ENCODE peak calls at places on chromosomes 3 and 15, in six cellular contexts. One of them, this sample, is unnamed.

GRCh38 chr3:104005815-104006214 is 1360.9 kb upstream of the ALCAM start:
- DNase-seq in HepG2: peak; percentile 35
- DNase-seq in GM12878: no peak
- DNase-seq in H1: no peak
- DNase-seq in HCT116: no peak
- DNase-seq in K562: no peak
- DNase-seq in this sample: no peak

GRCh38 chr3:87855626-87856025 is 203.2 kb downstream of the CGGBP1 start:
- DNase-seq in HCT116: no peak
- DNase-seq in HepG2: no peak
- DNase-seq in H1: no peak
- DNase-seq in K562: no peak
- DNase-seq in GM12878: no peak
- DNase-seq in this sample: no peak

GRCh38 chr15:92586383-92586910 is 69.1 kb downstream of the FAM174B start:
- DNase-seq in GM12878: no peak
- DNase-seq in HepG2: no peak
- DNase-seq in HCT116: no peak
- DNase-seq in H1: no peak
- DNase-seq in K562: no peak
- DNase-seq in this sample: no peak

GRCh38 chr15:61624950-61625349 is 395.8 kb upstream of the RORA start:
- DNase-seq in GM12878: no peak
- DNase-seq in HCT116: no peak
- DNase-seq in HepG2: no peak
- DNase-seq in K562: no peak
- DNase-seq in H1: no peak
- DNase-seq in this sample: no peak

GRCh38 chr15:62896380-62896866 is 146.1 kb upstream of the TPM1 start:
- DNase-seq in GM12878: no peak
- DNase-seq in HepG2: peak; percentile 39
- DNase-seq in K562: no peak
- DNase-seq in H1: no peak
- DNase-seq in HCT116: peak; percentile 67
- DNase-seq in this sample: no peak

GRCh38 chr15:55627730-55628368 is 39.7 kb upstream of the PYGO1 start:
- DNase-seq in HCT116: peak; percentile 92
- DNase-seq in K562: no peak
- DNase-seq in H1: no peak
- DNase-seq in GM12878: no peak
- DNase-seq in HepG2: peak; percentile 18
- DNase-seq in this sample: no peak

GRCh38 chr15:31088672-31089360 is 12.7 kb downstream of the TRPM1 start:
- DNase-seq in K562: no peak
- DNase-seq in HepG2: peak; percentile 57
- DNase-seq in HCT116: no peak
- DNase-seq in H1: no peak
- DNase-seq in GM12878: no peak
- DNase-seq in this sample: no peak

GRCh38 chr15:67820992-67821783 is 4.1 kb upstream of the SKOR1 start:
- DNase-seq in HepG2: peak; percentile 28
- DNase-seq in HCT116: no peak
- DNase-seq in K562: peak; percentile 78
- DNase-seq in GM12878: no peak
- DNase-seq in H1: no peak
- DNase-seq in this sample: no peak

GRCh38 chr15:73650387-73651126 is 17.4 kb upstream of the NPTN start:
- DNase-seq in HepG2: no peak
- DNase-seq in H1: no peak
- DNase-seq in GM12878: no peak
- DNase-seq in K562: no peak
- DNase-seq in HCT116: no peak
- DNase-seq in this sample: peak; percentile 49

GRCh38 chr3:106126836-106127235 is 258.0 kb upstream of the CBLB start:
- DNase-seq in GM12878: no peak
- DNase-seq in H1: no peak
- DNase-seq in HCT116: no peak
- DNase-seq in HepG2: no peak
- DNase-seq in K562: no peak
- DNase-seq in this sample: no peak

GRCh38 chr3:16373270-16373785 is 108.3 kb downstream of the OXNAD1 start:
- DNase-seq in H1: no peak
- DNase-seq in GM12878: no peak
- DNase-seq in HCT116: no peak
- DNase-seq in HepG2: no peak
- DNase-seq in K562: no peak
- DNase-seq in this sample: no peak

GRCh38 chr15:67067161-67067853 is 1.9 kb downstream of the SMAD3 start:
- DNase-seq in H1: no peak
- DNase-seq in GM12878: no peak
- DNase-seq in K562: no peak
- DNase-seq in HepG2: no peak
- DNase-seq in HCT116: no peak
- DNase-seq in this sample: no peak

GRCh38 chr3:126552688-126553283 is 5.9 kb downstream of the C3orf22 start:
- DNase-seq in GM12878: no peak
- DNase-seq in HepG2: no peak
- DNase-seq in K562: no peak
- DNase-seq in HCT116: no peak
- DNase-seq in H1: no peak
- DNase-seq in this sample: peak; percentile 40

GRCh38 chr3:62587579-62588031 is 214.3 kb upstream of the FEZF2 start:
- DNase-seq in K562: no peak
- DNase-seq in HepG2: no peak
- DNase-seq in H1: no peak
- DNase-seq in GM12878: no peak
- DNase-seq in HCT116: no peak
- DNase-seq in this sample: peak; percentile 52

GRCh38 chr3:183731611-183732010 is 34.0 kb downstream of the YEATS2 start:
- DNase-seq in GM12878: no peak
- DNase-seq in HepG2: no peak
- DNase-seq in HCT116: no peak
- DNase-seq in H1: no peak
- DNase-seq in K562: no peak
- DNase-seq in this sample: no peak

GRCh38 chr15:46170326-46170725 is 535.5 kb downstream of the SQOR start:
- DNase-seq in GM12878: no peak
- DNase-seq in K562: no peak
- DNase-seq in HepG2: no peak
- DNase-seq in HCT116: no peak
- DNase-seq in H1: no peak
- DNase-seq in this sample: no peak

GRCh38 chr3:192128922-192129321 is 598.4 kb downstream of the FGF12 start:
- DNase-seq in GM12878: peak; percentile 44
- DNase-seq in K562: no peak
- DNase-seq in HCT116: no peak
- DNase-seq in HepG2: peak; percentile 5
- DNase-seq in H1: no peak
- DNase-seq in this sample: no peak

GRCh38 chr3:39870706-39871105 is 61.3 kb downstream of the MYRIP start:
- DNase-seq in H1: no peak
- DNase-seq in HepG2: no peak
- DNase-seq in K562: no peak
- DNase-seq in GM12878: no peak
- DNase-seq in HCT116: no peak
- DNase-seq in this sample: no peak

GRCh38 chr3:190252080-190252479 is 70.2 kb downstream of the CLDN1 start:
- DNase-seq in HepG2: no peak
- DNase-seq in GM12878: no peak
- DNase-seq in HCT116: no peak
- DNase-seq in H1: no peak
- DNase-seq in K562: no peak
- DNase-seq in this sample: no peak

GRCh38 chr3:156817931-156818765 is 8.0 kb upstream of the LEKR1 start:
- DNase-seq in GM12878: no peak
- DNase-seq in K562: no peak
- DNase-seq in HepG2: no peak
- DNase-seq in H1: no peak
- DNase-seq in HCT116: no peak
- DNase-seq in this sample: no peak

DNA sequence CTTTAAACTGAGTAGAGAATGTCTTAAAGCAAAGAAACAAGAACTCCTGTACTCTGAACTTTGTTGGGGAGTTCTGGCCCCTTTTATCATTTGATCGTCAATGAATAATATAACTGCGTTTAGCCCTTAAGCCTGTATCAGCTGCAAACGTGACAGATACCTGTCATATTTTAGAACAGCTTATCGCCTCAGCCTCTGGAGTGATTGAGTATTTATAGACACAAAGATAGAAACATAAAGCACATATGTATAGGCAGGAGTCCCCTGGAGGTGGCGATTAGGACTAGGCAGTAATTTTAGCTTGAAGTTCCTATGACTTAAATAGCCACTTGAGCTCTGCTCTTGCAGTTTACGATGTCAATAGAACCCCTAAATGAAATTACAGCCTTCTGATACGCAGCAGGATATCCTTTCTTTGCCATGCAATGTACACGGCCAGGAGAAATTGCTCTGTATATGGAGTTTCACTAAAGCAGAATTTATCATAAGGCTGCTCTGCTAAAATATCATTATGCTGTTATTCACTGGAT is 321.8 kb downstream of the TIGIT start:
- DNase-seq in GM12878: no peak
- DNase-seq in HepG2: no peak
- DNase-seq in HCT116: no peak
- DNase-seq in K562: no peak
- DNase-seq in H1: no peak
- DNase-seq in this sample: no peak
- TF ChIP-seq JUND in GM12878: no peak
- TF ChIP-seq JUND in HepG2: no peak
- TF ChIP-seq JUND in HCT116: no peak
- TF ChIP-seq JUND in K562: no peak
- TF ChIP-seq JUND in H1: no peak
- TF ChIP-seq JUND in this sample: no peak

GRCh38 chr3:147007736-147008245 is 398.6 kb downstream of the ZIC4 start:
- DNase-seq in GM12878: no peak
- DNase-seq in K562: no peak
- DNase-seq in HepG2: no peak
- DNase-seq in H1: no peak
- DNase-seq in HCT116: no peak
- DNase-seq in this sample: no peak
- TF ChIP-seq JUND in GM12878: no peak
- TF ChIP-seq JUND in K562: no peak
- TF ChIP-seq JUND in HepG2: no peak
- TF ChIP-seq JUND in H1: no peak
- TF ChIP-seq JUND in HCT116: no peak
- TF ChIP-seq JUND in this sample: no peak

DNA sequence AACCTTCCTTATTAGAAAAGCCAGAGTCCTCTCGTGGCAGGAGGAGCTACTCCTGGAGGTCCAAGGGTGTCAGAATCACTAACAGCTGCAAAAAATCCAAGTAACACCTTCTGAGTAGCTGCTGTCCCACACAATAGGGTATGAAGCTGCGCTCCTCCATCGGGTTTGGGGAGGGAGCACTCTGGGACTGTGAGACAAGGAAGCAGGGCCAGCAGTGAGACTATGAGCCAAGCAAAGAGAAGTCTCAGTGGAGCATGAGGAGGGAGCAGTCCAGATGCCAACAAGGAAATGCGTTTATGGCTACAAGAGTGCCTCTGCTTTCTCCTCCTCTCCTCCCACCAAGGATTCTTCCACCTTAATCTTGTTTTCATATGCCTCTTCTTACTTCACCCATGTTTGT is 21.7 kb downstream of the SEMA3G start:
- DNase-seq in H1: no peak
- DNase-seq in HCT116: no peak
- DNase-seq in HepG2: no peak
- DNase-seq in K562: no peak
- DNase-seq in GM12878: no peak
- DNase-seq in this sample: no peak
- TF ChIP-seq JUND in H1: no peak
- TF ChIP-seq JUND in HCT116: no peak
- TF ChIP-seq JUND in HepG2: no peak
- TF ChIP-seq JUND in K562: no peak
- TF ChIP-seq JUND in GM12878: no peak
- TF ChIP-seq JUND in this sample: no peak

DNA sequence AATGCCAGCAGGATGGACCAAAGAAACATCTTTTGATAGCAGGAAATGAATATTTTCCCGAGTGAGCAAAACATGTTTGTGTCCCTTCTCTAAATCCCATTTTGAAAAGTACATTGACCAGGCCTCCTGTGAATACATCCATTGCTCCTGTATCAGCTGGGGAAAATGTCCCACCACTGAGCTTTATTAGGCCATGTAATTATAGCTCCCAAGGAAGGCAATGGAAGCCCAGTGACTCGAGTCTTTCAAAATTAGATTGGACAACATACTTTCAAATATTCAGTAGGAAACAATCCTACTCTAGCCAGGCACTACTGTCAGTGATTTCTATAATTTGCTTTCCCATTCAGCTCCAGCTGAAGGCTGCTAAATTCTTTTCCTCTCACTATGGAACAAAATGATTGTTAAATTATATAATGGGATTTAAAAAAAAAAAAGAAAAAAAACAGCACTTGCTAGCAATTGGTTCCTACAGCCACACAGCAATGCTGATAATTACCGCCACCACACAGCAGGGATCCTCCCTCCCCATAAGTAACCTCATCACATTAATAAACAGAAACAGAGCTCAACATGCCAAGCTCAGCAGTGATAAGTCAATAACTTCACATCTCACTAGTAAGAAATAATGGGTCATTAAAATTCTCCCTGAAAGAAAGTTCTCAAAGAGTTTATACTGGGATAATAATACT is 172.4 kb upstream of the SLC2A2 start:
- DNase-seq in HCT116: no peak
- DNase-seq in HepG2: no peak
- DNase-seq in GM12878: no peak
- DNase-seq in K562: no peak
- DNase-seq in H1: no peak
- DNase-seq in this sample: no peak
- TF ChIP-seq JUND in HCT116: no peak
- TF ChIP-seq JUND in HepG2: no peak
- TF ChIP-seq JUND in GM12878: no peak
- TF ChIP-seq JUND in K562: no peak
- TF ChIP-seq JUND in H1: no peak
- TF ChIP-seq JUND in this sample: no peak

DNA sequence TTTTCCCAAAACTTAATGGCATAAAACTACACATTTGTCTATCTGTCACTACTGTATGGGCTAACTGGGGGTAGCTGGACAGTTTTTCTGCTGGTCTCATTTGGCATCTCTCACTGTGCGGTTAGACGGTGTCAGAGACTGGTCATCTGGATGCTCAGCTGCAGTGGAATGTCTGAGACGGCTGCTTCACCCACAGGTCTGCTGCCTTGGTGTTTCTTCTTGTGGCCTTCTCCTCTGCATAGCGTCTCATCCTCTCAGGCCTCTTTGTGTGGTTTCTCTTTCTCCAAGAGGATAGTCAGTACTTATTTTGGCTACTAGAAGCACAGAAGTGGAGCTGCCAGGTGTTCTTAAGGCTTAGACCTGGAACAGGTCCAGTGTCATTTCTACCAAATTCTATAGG is 35.9 kb upstream of the GOLGA6L9 start:
- DNase-seq in HepG2: no peak
- DNase-seq in HCT116: no peak
- DNase-seq in GM12878: no peak
- DNase-seq in K562: no peak
- DNase-seq in H1: no peak
- DNase-seq in this sample: no peak
- TF ChIP-seq JUND in HepG2: no peak
- TF ChIP-seq JUND in HCT116: no peak
- TF ChIP-seq JUND in GM12878: no peak
- TF ChIP-seq JUND in K562: no peak
- TF ChIP-seq JUND in H1: no peak
- TF ChIP-seq JUND in this sample: no peak

GRCh38 chr3:112061152-112061551 is 25.0 kb upstream of the C3orf52 start:
- DNase-seq in K562: no peak
- DNase-seq in H1: no peak
- DNase-seq in HepG2: no peak
- DNase-seq in GM12878: no peak
- DNase-seq in HCT116: no peak
- DNase-seq in this sample: no peak
- TF ChIP-seq JUND in K562: no peak
- TF ChIP-seq JUND in H1: no peak
- TF ChIP-seq JUND in HepG2: no peak
- TF ChIP-seq JUND in GM12878: no peak
- TF ChIP-seq JUND in HCT116: no peak
- TF ChIP-seq JUND in this sample: no peak

This sample was measured in SK-N-SH.